ENCODE peak calls at places on chromosomes 11 and 22, in four cellular contexts. One of them, this sample, is unnamed.
A peak's percentile ranks its signal among the peaks of the same experiment; 100 is the strongest.

GRCh38 chr22:17191163-17191562 is 28.1 kb downstream of the ADA2 start:
- DNase-seq in Peyer's patch: no peak
- DNase-seq in Panc1: no peak
- DNase-seq in adrenal gland: no peak
- DNase-seq in this sample: no peak

GRCh38 chr11:117145393-117145761 is 1.3 kb downstream of the PAFAH1B2 start:
- DNase-seq in adrenal gland: peak; percentile 26
- DNase-seq in Panc1: no peak
- DNase-seq in Peyer's patch: no peak
- DNase-seq in this sample: no peak

GRCh38 chr22:19955241-19956128 is 13.9 kb upstream of the TXNRD2 start:
- DNase-seq in adrenal gland: no peak
- DNase-seq in Panc1: no peak
- DNase-seq in Peyer's patch: no peak
- DNase-seq in this sample: peak; percentile 37

GRCh38 chr22:47067331-47067890 is 305.0 kb downstream of the TBC1D22A start:
- DNase-seq in Panc1: no peak
- DNase-seq in adrenal gland: no peak
- DNase-seq in Peyer's patch: no peak
- DNase-seq in this sample: no peak

GRCh38 chr11:11056749-11057471 is 199.1 kb upstream of the ZBED5 start:
- DNase-seq in Panc1: no peak
- DNase-seq in Peyer's patch: no peak
- DNase-seq in adrenal gland: no peak
- DNase-seq in this sample: no peak

GRCh38 chr22:22901578-22902218 is 14.1 kb downstream of the IGLL5 start:
- DNase-seq in adrenal gland: no peak
- DNase-seq in Panc1: no peak
- DNase-seq in Peyer's patch: no peak
- DNase-seq in this sample: peak; percentile 23

GRCh38 chr22:38103641-38104040 is 6.8 kb downstream of the BAIAP2L2 start:
- DNase-seq in Panc1: no peak
- DNase-seq in Peyer's patch: no peak
- DNase-seq in adrenal gland: no peak
- DNase-seq in this sample: peak; percentile 6

GRCh38 chr11:111641339-111642015 is 39.2 kb downstream of the SIK2 start:
- DNase-seq in adrenal gland: no peak
- DNase-seq in Peyer's patch: no peak
- DNase-seq in Panc1: no peak
- DNase-seq in this sample: no peak

GRCh38 chr11:6647282-6647679 is 8.3 kb downstream of the DCHS1 start:
- DNase-seq in adrenal gland: no peak
- DNase-seq in Peyer's patch: no peak
- DNase-seq in Panc1: no peak
- DNase-seq in this sample: no peak

DNA sequence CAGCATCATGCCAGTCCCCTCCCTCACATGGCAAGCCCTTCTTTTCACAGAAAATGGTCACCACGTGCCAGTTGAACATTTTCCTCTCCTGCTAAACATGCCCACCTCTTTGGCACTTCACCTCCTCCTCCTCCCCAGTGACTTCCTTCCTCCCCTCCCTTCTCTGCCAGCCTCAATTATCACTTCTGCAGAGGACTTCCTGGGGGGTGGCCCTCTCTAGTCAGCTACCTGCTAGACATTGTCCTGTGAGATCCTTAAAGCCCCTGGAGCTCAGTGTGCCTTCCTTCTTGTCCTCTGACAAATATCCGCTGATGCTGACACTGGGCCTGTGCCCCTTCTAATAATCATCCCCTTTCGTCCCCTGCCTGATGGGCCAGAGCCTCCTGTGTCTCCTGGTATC is 43.3 kb upstream of the E2F8 start:
- DNase-seq in Peyer's patch: no peak
- DNase-seq in Panc1: no peak
- DNase-seq in adrenal gland: no peak
- DNase-seq in this sample: no peak
- TF ChIP-seq CTCF in Peyer's patch: no peak
- TF ChIP-seq CTCF in Panc1: no peak
- TF ChIP-seq CTCF in adrenal gland: no peak
- TF ChIP-seq CTCF in this sample: no peak

GRCh38 chr22:45542001-45542520 is 39.4 kb downstream of the FBLN1 start:
- DNase-seq in adrenal gland: no peak
- DNase-seq in Panc1: no peak
- DNase-seq in Peyer's patch: no peak
- DNase-seq in this sample: no peak
- H3K9me3 ChIP-seq in adrenal gland: no peaks in the 10 kb centered on the region
- H3K9me3 ChIP-seq in Panc1: no peaks in the 10 kb centered on the region
- H3K9me3 ChIP-seq in Peyer's patch: no peaks in the 10 kb centered on the region
- H3K9me3 ChIP-seq in this sample: no peaks in the 10 kb centered on the region

GRCh38 chr11:104060820-104061219 is 24.4 kb downstream of the DDI1 start:
- DNase-seq in Peyer's patch: no peak
- DNase-seq in adrenal gland: no peak
- DNase-seq in Panc1: no peak
- DNase-seq in this sample: no peak
- H3K27ac ChIP-seq in Peyer's patch: no peak overlapping the region
- H3K27ac ChIP-seq in adrenal gland: no peak overlapping the region
- H3K27ac ChIP-seq in Panc1: no peak overlapping the region
- H3K27ac ChIP-seq in this sample: no peak overlapping the region

GRCh38 chr11:102780491-102780918 is at the start of gene MMP10:
- DNase-seq in Panc1: no peak
- DNase-seq in adrenal gland: no peak
- DNase-seq in Peyer's patch: no peak
- DNase-seq in this sample: no peak
- TF ChIP-seq CTCF in Panc1: peak; percentile 71
- TF ChIP-seq CTCF in adrenal gland: no peak
- TF ChIP-seq CTCF in Peyer's patch: peak; percentile 32
- TF ChIP-seq CTCF in this sample: peak; percentile 29

GRCh38 chr22:33006955-33007318 is 51.2 kb downstream of the SYN3 start:
- DNase-seq in Panc1: no peak
- DNase-seq in Peyer's patch: no peak
- DNase-seq in adrenal gland: no peak
- DNase-seq in this sample: no peak
- H3K9me3 ChIP-seq in Panc1: no peaks in the 10 kb centered on the region
- H3K9me3 ChIP-seq in Peyer's patch: no peaks in the 10 kb centered on the region
- H3K9me3 ChIP-seq in adrenal gland: no peaks in the 10 kb centered on the region
- H3K9me3 ChIP-seq in this sample: no peaks in the 10 kb centered on the region